ENCODE peak calls at places on chromosomes 7 and 10, in four cellular contexts. G is HepG2, V is A549, U is K562. I is an unnamed sample.

GRCh38 chr10:34526758-34527730 is 288.1 kb downstream of the PARD3 start:
- DNase-seq in G (no peak), V (peak; percentile 72), U (no peak), I (no peak)

GRCh38 chr10:14605231-14605925 is 169.3 kb downstream of the FAM107B start:
- DNase-seq in G (peak; percentile 44), V (no peak), U (no peak), I (peak; percentile 87)

GRCh38 chr10:113562108-113562507 is 9.3 kb downstream of the HABP2 start:
- DNase-seq in G (no peak), V (no peak), U (no peak), I (no peak)

GRCh38 chr7:127588697-127589482 is 679 bp downstream of the ARF5 start:
- DNase-seq in G (peak; percentile 50), V (peak; percentile 80), U (peak; percentile 80), I (no peak)

GRCh38 chr10:113982745-113983144 is 60.9 kb upstream of the ADRB1 start:
- DNase-seq in G (no peak), V (no peak), U (no peak), I (no peak)

GRCh38 chr7:21782996-21783395 is 162.7 kb downstream of the CDCA7L start:
- DNase-seq in G (no peak), V (no peak), U (no peak), I (no peak)

GRCh38 chr7:151012921-151013347 is 11.4 kb downstream of the ATG9B start:
- DNase-seq in G (peak; percentile 45), V (peak; percentile 74), U (peak; percentile 56), I (no peak)

GRCh38 chr10:29377333-29377961 is 88.6 kb downstream of the LYZL1 start:
- DNase-seq in G (no peak), V (peak; percentile 43), U (peak; percentile 37), I (no peak)

GRCh38 chr10:13099666-13100348 is at the start of gene OPTN:
- DNase-seq in G (peak; percentile 72), V (peak; percentile 83), U (peak; percentile 95), I (peak; percentile 54)

GRCh38 chr7:23590529-23590928 is 6.7 kb upstream of the CCDC126 start:
- DNase-seq in G (no peak), V (no peak), U (no peak), I (no peak)

GRCh38 chr7:159098795-159099194 is 45.9 kb downstream of the VIPR2 start:
- DNase-seq in G (no peak), V (no peak), U (no peak), I (no peak)

GRCh38 chr7:98168181-98168903 is 42.9 kb upstream of the BHLHA15 start:
- DNase-seq in G (peak; percentile 66), V (peak; percentile 82), U (peak; percentile 82), I (peak; percentile 16)

GRCh38 chr7:10579561-10579960 is 394.1 kb upstream of the PHF14 start:
- DNase-seq in G (no peak), V (no peak), U (no peak), I (no peak)

GRCh38 chr7:116354546-116355422 is 144.4 kb downstream of the TES start:
- DNase-seq in G (peak; percentile 12), V (peak; percentile 75), U (no peak), I (no peak)

GRCh38 chr7:123199869-123200268 is at the start of gene SLC13A1:
- DNase-seq in G (no peak), V (no peak), U (no peak), I (no peak)

DNA sequence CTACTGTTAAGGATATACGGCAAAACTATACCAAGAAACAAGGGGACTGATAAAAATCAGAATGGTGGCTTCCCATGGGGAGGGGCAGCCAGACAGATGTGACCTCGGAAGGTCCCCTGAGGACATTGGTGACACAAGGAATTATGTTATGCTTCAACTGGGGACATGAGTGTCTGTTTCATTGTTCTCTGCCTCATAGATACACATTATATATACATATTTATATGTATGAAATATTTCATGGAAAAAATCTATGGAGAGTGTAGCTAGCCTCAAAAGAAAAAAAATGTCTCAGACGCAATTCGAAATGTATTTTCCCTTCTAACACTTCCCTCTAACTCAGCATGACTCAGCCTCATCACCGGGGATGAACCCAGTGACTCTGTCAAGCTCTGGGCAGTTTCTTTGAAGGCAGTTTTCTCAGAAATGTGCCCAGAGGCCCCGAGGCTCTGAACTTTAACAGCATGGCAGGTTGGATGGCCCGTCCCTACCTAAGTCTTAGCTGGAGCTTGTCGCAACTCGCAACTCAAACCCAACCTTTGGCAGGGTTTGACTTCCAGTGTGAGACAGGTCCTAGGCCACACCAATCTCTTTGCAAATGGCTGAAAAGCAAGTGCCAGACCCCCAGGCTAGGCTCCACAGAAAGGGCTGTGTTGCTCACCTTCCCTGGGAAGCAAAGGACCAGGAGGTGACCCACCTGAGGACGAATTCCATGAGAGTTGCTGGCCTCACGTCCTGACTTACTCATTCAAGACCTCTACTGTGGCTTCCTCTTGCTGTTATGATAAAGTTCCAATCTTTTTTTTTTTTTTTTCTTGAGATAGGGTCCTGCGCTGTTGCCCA is 86.9 kb downstream of the CARD11 start:
- DNase-seq in G (no peak), V (peak; percentile 52), U (peak; percentile 55), I (no peak)
- TF ChIP-seq HDAC2 in G (no peak), V (no peak), U (peak; percentile 18), I (no peak)

DNA sequence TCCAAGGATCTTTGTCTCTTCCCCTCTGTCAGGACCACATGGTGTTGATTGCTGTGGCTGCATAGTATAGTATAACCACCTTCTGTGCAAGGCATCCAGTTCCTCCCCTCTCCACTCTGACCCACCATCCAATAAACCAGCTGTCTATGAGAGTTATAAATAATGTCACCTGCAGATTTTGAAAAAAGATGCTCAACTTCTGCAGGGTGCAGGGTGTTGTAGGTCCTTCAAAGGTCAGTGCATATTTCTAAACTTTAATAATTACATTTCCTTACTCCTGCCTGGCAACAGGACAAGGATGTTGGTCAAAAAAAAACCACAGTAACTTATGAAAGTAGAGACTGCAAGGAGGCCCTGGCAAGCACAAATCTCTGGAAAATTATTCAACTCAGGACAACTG is 166.2 kb downstream of the PKD1L1 start:
- DNase-seq in G (no peak), V (no peak), U (no peak), I (no peak)
- TF ChIP-seq USF2 in G (no peak), V (no peak), U (no peak), I (no peak)

DNA sequence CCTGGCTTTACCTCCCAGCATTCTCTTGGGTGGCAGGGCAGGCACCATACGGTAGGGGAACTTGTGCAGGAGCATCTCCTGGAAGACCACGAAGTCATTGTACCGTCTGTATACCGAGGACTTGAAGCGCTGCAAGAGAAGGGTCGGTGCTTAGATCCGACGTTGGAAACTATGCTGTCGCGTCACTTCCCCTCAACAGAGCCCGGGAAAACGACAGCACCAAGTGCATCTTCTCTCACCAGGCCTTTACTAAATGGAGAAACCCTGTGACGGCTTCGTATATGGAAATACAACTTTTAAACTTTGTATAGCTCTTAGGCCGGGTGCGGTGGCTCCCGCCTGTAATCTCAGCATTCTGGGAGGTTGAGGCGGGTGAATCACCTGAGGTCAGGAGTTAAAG is 33.1 kb downstream of the NUDT1 start:
- DNase-seq in G (no peak), V (no peak), U (no peak), I (no peak)
- TF ChIP-seq HDAC2 in G (no peak), V (no peak), U (no peak), I (no peak)

GRCh38 chr10:123011987-123012386 is 3.2 kb downstream of the ACADSB start:
- DNase-seq in G (no peak), V (no peak), U (no peak), I (no peak)

GRCh38 chr10:123009105-123009805 is 449 bp downstream of the ACADSB start:
- DNase-seq in G (no peak), V (peak; percentile 27), U (peak; percentile 12), I (no peak)

GRCh38 chr10:123008379-123009104 is at the start of the genes ACADSB and IKZF5:
- DNase-seq in G (peak; percentile 95), V (peak; percentile 97), U (peak; percentile 93), I (peak; percentile 92)

GRCh38 chr10:123013456-123014419 is 4.9 kb downstream of the ACADSB start:
- DNase-seq in G (no peak), V (no peak), U (no peak), I (no peak)

DNA sequence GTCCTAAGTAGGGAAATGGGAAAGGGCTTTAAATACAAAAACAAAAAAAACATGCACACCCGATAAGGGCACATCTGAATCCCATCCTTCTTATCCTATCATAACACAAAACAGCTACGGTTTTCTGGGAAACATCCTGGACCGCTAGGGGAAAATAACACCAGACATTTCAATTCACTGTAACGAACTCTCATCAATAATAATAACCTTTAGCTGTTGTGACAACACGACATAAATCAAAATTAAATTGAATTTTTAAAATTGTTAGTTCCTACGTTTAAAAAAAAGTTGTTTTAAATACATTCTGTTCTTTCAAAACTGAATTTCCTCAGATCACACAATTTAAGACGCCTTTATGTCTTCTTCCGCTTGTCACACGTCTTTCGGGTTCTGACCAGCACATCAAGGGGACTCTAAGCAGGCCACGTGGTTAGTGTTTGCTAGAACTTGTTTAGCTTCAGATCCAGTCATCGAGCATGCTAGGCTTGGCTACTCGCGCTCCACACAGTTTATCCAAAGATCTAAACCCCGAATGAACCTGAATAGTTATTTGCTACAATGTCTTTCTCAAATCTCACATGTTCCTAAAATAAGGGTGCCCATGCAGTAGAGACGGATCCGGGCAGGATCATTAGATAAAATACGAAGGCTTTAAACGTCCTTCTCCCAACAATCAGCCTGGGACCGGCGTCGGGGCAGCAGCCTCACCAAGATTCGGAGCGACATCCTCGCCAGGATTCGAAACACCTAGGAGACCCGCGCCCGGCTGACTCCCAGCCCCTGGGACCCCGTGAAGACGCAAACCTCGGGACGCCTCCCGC is 827 bp downstream of the IKZF5 start:
- DNase-seq in G (peak; percentile 68), V (peak; percentile 72), U (peak; percentile 10), I (peak; percentile 21)
- TF ChIP-seq USF2 in G (peak; percentile 44), V (peak; percentile 40), U (peak; percentile 57), I (peak; percentile 31)

GRCh38 chr10:69895759-69896158 is 94.1 kb downstream of the COL13A1 start:
- DNase-seq in G (no peak), V (no peak), U (no peak), I (no peak)

GRCh38 chr10:69896601-69897000 is 94.9 kb downstream of the COL13A1 start:
- DNase-seq in G (no peak), V (no peak), U (no peak), I (no peak)

GRCh38 chr10:69898941-69899340 is 97.2 kb downstream of the COL13A1 start:
- DNase-seq in G (no peak), V (no peak), U (no peak), I (no peak)

GRCh38 chr10:69898524-69898923 is 96.8 kb downstream of the COL13A1 start:
- DNase-seq in G (no peak), V (no peak), U (no peak), I (no peak)

GRCh38 chr10:69897417-69897816 is 95.7 kb downstream of the COL13A1 start:
- DNase-seq in G (no peak), V (no peak), U (no peak), I (no peak)
- TF ChIP-seq HDAC2 in G (no peak), V (no peak), U (no peak), I (no peak)

GRCh38 chr10:18079665-18080295 is 60.4 kb upstream of the CACNB2 start:
- DNase-seq in G (no peak), V (no peak), U (no peak), I (no peak)
- TF ChIP-seq USF2 in G (no peak), V (no peak), U (no peak), I (no peak)

GRCh38 chr10:71443676-71444075 is 47.0 kb downstream of the CDH23 start:
- DNase-seq in G (no peak), V (no peak), U (no peak), I (no peak)
- TF ChIP-seq HDAC2 in G (no peak), V (no peak), U (no peak), I (no peak)